ENCODE peak calls at places on chromosomes 2 and 18, in six cellular contexts. One of them, this sample, is unnamed.

GRCh38 chr2:202627042-202627441 is 7.7 kb upstream of the FAM117B start:
- ATAC-seq in K562: no peak
- ATAC-seq in upper lobe of left lung: no peak
- ATAC-seq in GM12878: no peak
- ATAC-seq in HepG2: peak
- ATAC-seq in A549: no peak
- ATAC-seq in this sample: no peak

GRCh38 chr18:35513181-35513932 is 15.6 kb upstream of the INO80C start:
- ATAC-seq in K562: peak
- ATAC-seq in upper lobe of left lung: peak
- ATAC-seq in GM12878: no peak
- ATAC-seq in HepG2: peak
- ATAC-seq in A549: peak
- ATAC-seq in this sample: peak

GRCh38 chr18:75052475-75052874 is 156.5 kb downstream of the PTGR3 start:
- ATAC-seq in K562: no peak
- ATAC-seq in upper lobe of left lung: peak
- ATAC-seq in GM12878: no peak
- ATAC-seq in HepG2: no peak
- ATAC-seq in A549: no peak
- ATAC-seq in this sample: no peak

GRCh38 chr18:774811-775210 is 37.2 kb downstream of the YES1 start:
- ATAC-seq in K562: peak
- ATAC-seq in upper lobe of left lung: no peak
- ATAC-seq in GM12878: no peak
- ATAC-seq in HepG2: peak
- ATAC-seq in A549: no peak
- ATAC-seq in this sample: no peak

GRCh38 chr2:45743531-45744391 is 92.3 kb downstream of the PRKCE start:
- ATAC-seq in K562: no peak
- ATAC-seq in upper lobe of left lung: peak
- ATAC-seq in GM12878: no peak
- ATAC-seq in HepG2: no peak
- ATAC-seq in A549: no peak
- ATAC-seq in this sample: peak

GRCh38 chr2:124193706-124194105 is 168.6 kb downstream of the CNTNAP5 start:
- ATAC-seq in K562: no peak
- ATAC-seq in upper lobe of left lung: no peak
- ATAC-seq in GM12878: no peak
- ATAC-seq in HepG2: no peak
- ATAC-seq in A549: no peak
- ATAC-seq in this sample: no peak

GRCh38 chr2:130920417-130921030 is 83.8 kb downstream of the ARHGEF4 start:
- ATAC-seq in K562: peak
- ATAC-seq in upper lobe of left lung: no peak
- ATAC-seq in GM12878: peak
- ATAC-seq in HepG2: peak
- ATAC-seq in A549: peak
- ATAC-seq in this sample: no peak

GRCh38 chr18:35524236-35524635 is 26.5 kb upstream of the INO80C start:
- ATAC-seq in K562: no peak
- ATAC-seq in upper lobe of left lung: peak
- ATAC-seq in GM12878: no peak
- ATAC-seq in HepG2: no peak
- ATAC-seq in A549: no peak
- ATAC-seq in this sample: peak

GRCh38 chr18:57083485-57083884 is 63.4 kb upstream of the BOD1L2 start:
- ATAC-seq in K562: no peak
- ATAC-seq in upper lobe of left lung: no peak
- ATAC-seq in GM12878: peak
- ATAC-seq in HepG2: no peak
- ATAC-seq in A549: no peak
- ATAC-seq in this sample: no peak

GRCh38 chr2:202185816-202186221 is 52.6 kb downstream of the SUMO1 start:
- ATAC-seq in K562: no peak
- ATAC-seq in upper lobe of left lung: no peak
- ATAC-seq in GM12878: no peak
- ATAC-seq in HepG2: no peak
- ATAC-seq in A549: peak
- ATAC-seq in this sample: no peak

GRCh38 chr2:3605013-3605961 is 10.4 kb downstream of the COLEC11 start:
- ATAC-seq in K562: peak
- ATAC-seq in upper lobe of left lung: no peak
- ATAC-seq in GM12878: peak
- ATAC-seq in HepG2: peak
- ATAC-seq in A549: peak
- ATAC-seq in this sample: no peak

GRCh38 chr2:202965810-202966454 is 48.7 kb upstream of the NBEAL1 start:
- ATAC-seq in K562: peak
- ATAC-seq in upper lobe of left lung: no peak
- ATAC-seq in GM12878: peak
- ATAC-seq in HepG2: no peak
- ATAC-seq in A549: peak
- ATAC-seq in this sample: no peak

GRCh38 chr18:79611040-79611681 is 68.4 kb upstream of the CTDP1 start:
- ATAC-seq in K562: peak
- ATAC-seq in upper lobe of left lung: no peak
- ATAC-seq in GM12878: no peak
- ATAC-seq in HepG2: no peak
- ATAC-seq in A549: no peak
- ATAC-seq in this sample: peak
- TF ChIP-seq EP300 in K562: no peak
- TF ChIP-seq EP300 in upper lobe of left lung: no peak
- TF ChIP-seq EP300 in GM12878: no peak
- TF ChIP-seq EP300 in HepG2: no peak
- TF ChIP-seq EP300 in A549: no peak
- TF ChIP-seq EP300 in this sample: no peak

GRCh38 chr18:26406294-26406693 is 142.1 kb downstream of the KCTD1 start:
- ATAC-seq in K562: peak
- ATAC-seq in upper lobe of left lung: no peak
- ATAC-seq in GM12878: no peak
- ATAC-seq in HepG2: peak
- ATAC-seq in A549: peak
- ATAC-seq in this sample: no peak
- TF ChIP-seq POLR2A in K562: no peak
- TF ChIP-seq POLR2A in upper lobe of left lung: no peak
- TF ChIP-seq POLR2A in GM12878: no peak
- TF ChIP-seq POLR2A in HepG2: no peak
- TF ChIP-seq POLR2A in A549: no peak
- TF ChIP-seq POLR2A in this sample: no peak

GRCh38 chr2:27807476-27807875 is 36.0 kb downstream of the MRPL33 start:
- ATAC-seq in K562: peak
- ATAC-seq in upper lobe of left lung: no peak
- ATAC-seq in GM12878: no peak
- ATAC-seq in HepG2: peak
- ATAC-seq in A549: peak
- ATAC-seq in this sample: no peak

GRCh38 chr2:27809761-27810241 is 38.3 kb downstream of the MRPL33 start:
- ATAC-seq in K562: no peak
- ATAC-seq in upper lobe of left lung: peak
- ATAC-seq in GM12878: no peak
- ATAC-seq in HepG2: no peak
- ATAC-seq in A549: peak
- ATAC-seq in this sample: no peak

GRCh38 chr2:27806311-27807059 is 35.0 kb downstream of the MRPL33 start:
- ATAC-seq in K562: no peak
- ATAC-seq in upper lobe of left lung: no peak
- ATAC-seq in GM12878: no peak
- ATAC-seq in HepG2: no peak
- ATAC-seq in A549: no peak
- ATAC-seq in this sample: no peak

GRCh38 chr2:27808418-27808817 is 36.9 kb downstream of the MRPL33 start:
- ATAC-seq in K562: no peak
- ATAC-seq in upper lobe of left lung: no peak
- ATAC-seq in GM12878: no peak
- ATAC-seq in HepG2: peak
- ATAC-seq in A549: no peak
- ATAC-seq in this sample: no peak

DNA sequence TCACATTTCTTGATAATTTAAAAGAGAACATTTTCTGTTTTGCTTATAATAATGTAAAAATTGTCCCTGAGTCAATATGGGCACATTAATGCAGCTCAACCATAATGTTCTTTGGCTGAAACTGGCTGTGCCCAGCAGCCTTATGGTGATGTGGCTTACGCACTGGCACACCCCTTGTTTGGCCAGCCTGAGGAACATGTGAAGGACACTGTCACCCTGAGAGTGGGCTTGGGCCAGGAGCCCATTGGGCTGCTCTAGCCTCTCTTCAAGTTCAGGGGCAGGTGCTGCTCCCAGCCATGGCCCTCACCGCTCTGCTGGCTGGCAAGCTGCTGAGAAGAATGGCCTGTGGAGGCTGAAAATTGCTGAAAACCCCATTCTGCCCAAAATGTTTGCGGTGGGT is 37.5 kb downstream of the MRPL33 start:
- ATAC-seq in K562: no peak
- ATAC-seq in upper lobe of left lung: no peak
- ATAC-seq in GM12878: no peak
- ATAC-seq in HepG2: no peak
- ATAC-seq in A549: no peak
- ATAC-seq in this sample: no peak
- TF ChIP-seq EP300 in K562: no peak
- TF ChIP-seq EP300 in upper lobe of left lung: no peak
- TF ChIP-seq EP300 in GM12878: no peak
- TF ChIP-seq EP300 in HepG2: no peak
- TF ChIP-seq EP300 in A549: no peak
- TF ChIP-seq EP300 in this sample: no peak

DNA sequence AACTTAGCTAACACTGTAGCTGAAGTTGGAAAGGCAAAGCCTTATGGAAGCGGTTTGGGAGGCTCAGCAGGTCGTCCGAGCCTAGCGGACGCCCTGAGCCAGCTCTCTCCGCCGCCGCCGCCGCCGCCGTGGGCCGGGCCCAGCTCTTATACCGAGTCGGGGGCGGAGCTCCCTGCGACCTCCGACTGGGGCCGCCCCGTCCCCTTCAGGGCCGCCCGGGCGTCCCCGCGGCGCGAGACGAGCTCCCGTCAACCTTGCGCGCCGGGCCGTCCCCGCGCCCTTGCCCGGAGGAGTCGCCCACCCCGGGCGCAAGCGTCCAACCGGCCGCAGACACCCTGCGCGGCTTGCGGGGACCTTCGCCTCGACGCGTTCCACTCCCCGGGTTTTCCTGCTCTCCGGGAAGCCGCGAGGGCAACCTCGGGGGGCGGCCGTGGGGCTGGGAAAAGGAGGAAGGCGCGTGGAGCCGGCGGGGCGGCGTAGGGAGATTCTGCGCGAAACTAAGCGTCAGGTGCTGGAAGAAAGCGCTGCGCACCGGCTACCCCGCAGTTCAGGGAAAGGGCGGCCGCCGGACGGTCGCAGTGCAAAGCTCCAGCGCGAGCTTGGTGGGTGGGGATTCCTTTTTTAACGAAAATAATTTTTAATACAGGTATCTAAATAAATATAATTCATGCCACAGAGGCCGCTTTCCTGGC is at the start of gene SLC40A1:
- ATAC-seq in K562: peak
- ATAC-seq in upper lobe of left lung: peak
- ATAC-seq in GM12878: peak
- ATAC-seq in HepG2: peak
- ATAC-seq in A549: peak
- ATAC-seq in this sample: peak
- TF ChIP-seq POLR2A in K562: peak
- TF ChIP-seq POLR2A in upper lobe of left lung: no peak
- TF ChIP-seq POLR2A in GM12878: peak
- TF ChIP-seq POLR2A in HepG2: peak
- TF ChIP-seq POLR2A in A549: peak
- TF ChIP-seq POLR2A in this sample: peak

DNA sequence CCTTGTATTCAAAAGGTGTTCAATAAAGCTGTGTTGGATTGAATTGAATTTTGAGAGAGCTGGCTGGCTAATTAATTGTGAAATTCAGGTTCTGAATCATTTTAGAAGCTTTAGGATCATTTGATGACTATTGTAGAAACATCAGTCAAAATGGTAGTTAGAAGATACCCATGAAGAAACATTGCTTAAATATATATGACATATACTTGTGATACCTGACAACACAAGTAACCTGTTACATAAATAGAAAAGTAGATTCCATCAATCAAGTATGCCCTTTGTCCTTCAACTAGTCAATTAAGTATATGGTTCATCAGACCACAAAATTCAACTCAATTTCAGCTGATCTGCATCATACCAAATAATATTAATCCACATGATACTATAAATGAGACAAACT is 185.6 kb downstream of the PID1 start:
- ATAC-seq in K562: no peak
- ATAC-seq in upper lobe of left lung: no peak
- ATAC-seq in GM12878: no peak
- ATAC-seq in HepG2: no peak
- ATAC-seq in A549: no peak
- ATAC-seq in this sample: no peak
- TF ChIP-seq EP300 in K562: no peak
- TF ChIP-seq EP300 in upper lobe of left lung: no peak
- TF ChIP-seq EP300 in GM12878: no peak
- TF ChIP-seq EP300 in HepG2: no peak
- TF ChIP-seq EP300 in A549: no peak
- TF ChIP-seq EP300 in this sample: no peak

This sample was measured in gastroesophageal sphincter.